ENCODE peak calls at places on chromosomes 2 and 18, in ten cellular contexts. F, J, U, A, K, C, H, R, L and V are unnamed samples.

GRCh38 chr2:10331033-10331701 is 28.5 kb downstream of the HPCAL1 start:
- DNase-seq in J (peak; percentile 78), F (peak; percentile 40), C (no peak), U (no peak), L (no peak), R (peak; percentile 81), K (peak; percentile 60), H (peak; percentile 47), A (peak; percentile 27), V (no peak)

GRCh38 chr2:99545066-99545465 is 55.2 kb upstream of the REV1 start:
- DNase-seq in K (no peak), F (no peak), R (no peak), H (no peak), C (no peak), L (no peak), J (no peak), A (no peak), U (peak; percentile 6), V (no peak)

GRCh38 chr18:46226461-46226860 is 122.3 kb downstream of the HAUS1 start:
- DNase-seq in F (no peak), U (no peak), C (no peak), H (no peak), A (peak; percentile 71), R (no peak), L (no peak), K (no peak), J (no peak), V (no peak)

GRCh38 chr18:9137168-9138066 is 836 bp downstream of the ANKRD12 start:
- DNase-seq in A (peak; percentile 80), J (peak; percentile 63), R (peak; percentile 76), H (peak; percentile 70), L (no peak), C (no peak), U (peak; percentile 79), F (peak; percentile 44), K (peak; percentile 65), V (peak; percentile 77)

GRCh38 chr2:63057249-63058148 is 6.9 kb downstream of the OTX1 start:
- DNase-seq in A (no peak), C (peak; percentile 42), L (no peak), R (no peak), U (no peak), J (no peak), K (no peak), H (no peak), F (no peak), V (no peak)

GRCh38 chr18:55457028-55457427 is 131.0 kb downstream of the TCF4 start:
- DNase-seq in A (no peak), C (no peak), H (no peak), K (no peak), L (no peak), F (no peak), U (no peak), R (no peak), J (no peak), V (no peak)

GRCh38 chr2:231127480-231127879 is 2.6 kb upstream of the HTR2B start:
- DNase-seq in C (no peak), R (no peak), U (no peak), L (no peak), K (no peak), J (no peak), F (no peak), A (no peak), H (no peak), V (no peak)

GRCh38 chr18:11119550-11119949 is 29.8 kb downstream of the PIEZO2 start:
- DNase-seq in U (no peak), H (no peak), R (no peak), C (peak; percentile 7), K (no peak), A (peak; percentile 69), J (no peak), F (no peak), L (no peak), V (no peak)

GRCh38 chr2:168348076-168348475 is 100.7 kb upstream of the STK39 start:
- DNase-seq in A (peak; percentile 56), K (no peak), F (no peak), U (peak; percentile 37), H (peak; percentile 67), C (no peak), J (no peak), R (peak; percentile 66), L (no peak), V (no peak)

GRCh38 chr2:15979051-15979758 is 38.9 kb downstream of the MYCN start:
- DNase-seq in U (no peak), H (no peak), C (no peak), L (no peak), A (no peak), J (no peak), F (no peak), K (no peak), R (no peak), V (no peak)

GRCh38 chr2:187497140-187497539 is 49.1 kb upstream of the CALCRL start:
- DNase-seq in K (no peak), J (no peak), L (no peak), H (no peak), A (no peak), C (no peak), F (no peak), U (no peak), R (no peak), V (no peak)

GRCh38 chr2:187497858-187498463 is 49.9 kb upstream of the CALCRL start:
- DNase-seq in C (no peak), J (no peak), A (peak; percentile 30), F (no peak), U (peak; percentile 10), L (no peak), H (no peak), K (no peak), R (no peak), V (no peak)

GRCh38 chr2:187500585-187501359 is 52.7 kb upstream of the CALCRL start:
- DNase-seq in U (peak; percentile 40), H (no peak), A (peak; percentile 74), F (no peak), R (peak; percentile 31), J (no peak), C (no peak), K (no peak), L (no peak), V (no peak)

GRCh38 chr2:187502467-187502866 is 51.8 kb downstream of the TFPI start:
- DNase-seq in F (no peak), J (no peak), A (no peak), R (no peak), H (no peak), C (no peak), U (no peak), K (no peak), L (no peak), V (no peak)

DNA sequence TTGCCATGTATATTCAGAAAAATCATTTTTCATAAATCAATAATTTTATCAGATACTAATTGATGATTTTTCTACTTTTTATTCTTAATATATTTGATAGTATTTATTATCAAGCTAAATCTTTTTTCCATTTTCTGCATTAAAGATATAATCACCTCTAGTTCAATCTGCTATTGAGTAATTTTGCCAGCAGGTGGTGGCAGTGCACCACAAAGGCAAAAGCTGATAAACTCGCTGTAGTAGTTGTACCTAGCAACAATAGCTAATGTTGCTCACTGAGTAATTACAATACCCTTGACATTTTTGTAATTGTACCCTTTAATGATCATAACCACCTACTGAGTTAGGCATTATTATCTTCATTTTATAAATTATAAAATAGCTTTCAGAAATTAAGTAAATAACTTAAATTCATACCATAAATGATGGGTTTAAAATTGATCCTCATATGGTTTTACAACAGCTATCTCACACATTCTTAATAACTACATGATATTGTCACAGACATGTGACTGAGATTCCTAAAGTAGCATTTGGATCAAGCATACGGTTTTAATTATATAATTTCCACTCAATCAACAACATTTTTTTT is 52.0 kb upstream of the CALCRL start:
- DNase-seq in K (peak; percentile 52), H (peak; percentile 57), J (no peak), A (peak; percentile 74), F (peak; percentile 58), R (peak; percentile 72), L (no peak), U (peak; percentile 65), C (no peak), V (no peak)
- TF ChIP-seq CTCF in K (peak; percentile 89), H (peak; percentile 78), J (peak; percentile 67), A (peak; percentile 70), F (peak; percentile 85), R (peak; percentile 84), L (peak; percentile 58), U (peak; percentile 89), C (peak; percentile 68), V (peak; percentile 97)

GRCh38 chr18:59272971-59273935 is at the start of gene RAX:
- DNase-seq in U (no peak), L (no peak), K (no peak), F (no peak), J (no peak), H (peak; percentile 76), R (no peak), C (peak; percentile 70), A (peak; percentile 22), V (no peak)
- TF ChIP-seq CTCF in U (no peak), L (no peak), K (no peak), F (no peak), J (no peak), H (peak; percentile 29), R (no peak), C (no peak), A (peak; percentile 23), V (peak; percentile 70)

GRCh38 chr2:47783491-47784330 is 766 bp downstream of the MSH6 start:
- DNase-seq in J (peak; percentile 66), F (peak; percentile 44), U (peak; percentile 65), R (peak; percentile 81), A (peak; percentile 57), H (peak; percentile 71), C (no peak), K (peak; percentile 73), L (no peak), V (peak; percentile 82)
- TF ChIP-seq CTCF in J (no peak), F (no peak), U (no peak), R (no peak), A (no peak), H (no peak), C (no peak), K (no peak), L (no peak), V (no peak)

GRCh38 chr2:121349721-121350401 is 64.9 kb upstream of the TFCP2L1 start:
- DNase-seq in C (no peak), U (no peak), F (no peak), J (no peak), L (no peak), R (no peak), H (no peak), A (no peak), K (no peak), V (no peak)
- TF ChIP-seq CTCF in C (no peak), U (no peak), F (no peak), J (no peak), L (no peak), R (no peak), H (no peak), A (no peak), K (no peak), V (no peak)

DNA sequence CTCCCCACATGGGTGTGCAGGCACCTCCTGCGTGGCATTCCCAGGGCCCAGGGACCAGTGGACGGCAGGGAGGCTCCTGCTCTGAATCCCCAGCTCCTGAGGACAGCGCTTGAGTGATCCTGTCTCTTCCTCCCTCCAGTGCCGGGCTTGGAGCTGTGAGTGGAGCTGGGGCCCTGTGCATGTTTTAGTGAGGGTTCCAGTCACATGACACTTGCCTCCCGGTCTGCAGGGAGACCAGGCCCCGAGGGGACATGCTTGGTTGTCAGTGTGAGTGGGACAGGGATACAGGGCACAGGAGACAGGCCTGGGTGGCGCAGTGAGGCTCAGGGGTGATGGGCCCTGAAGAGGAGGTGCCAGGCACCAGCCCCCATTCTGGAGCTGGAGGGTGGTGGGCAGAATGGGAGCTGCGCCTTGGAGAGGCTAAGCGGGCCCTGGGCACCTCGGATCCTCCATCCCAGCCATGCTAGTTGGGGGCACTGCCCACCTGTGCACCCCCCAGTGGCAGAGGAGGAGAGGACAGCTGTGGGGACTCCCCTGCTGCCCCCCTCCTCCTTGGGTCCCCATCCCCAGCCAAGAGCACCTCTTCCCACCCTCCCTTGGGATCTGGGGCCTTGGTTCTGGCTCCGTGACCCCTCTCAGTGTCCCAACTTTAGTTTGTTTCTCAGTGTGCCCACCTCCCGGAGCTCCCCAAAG is 11.9 kb downstream of the ARHGEF4 start:
- DNase-seq in C (no peak), A (no peak), K (no peak), F (no peak), H (no peak), R (no peak), J (no peak), U (no peak), L (no peak), V (no peak)
- TF ChIP-seq CTCF in C (no peak), A (no peak), K (no peak), F (no peak), H (no peak), R (no peak), J (no peak), U (no peak), L (no peak), V (no peak)